ENCODE peak calls at places on chromosomes 6 and 20, in ten cellular contexts. One of them, this sample, is unnamed.
A peak's percentile ranks its signal among the peaks of the same experiment; 100 is the strongest.

GRCh38 chr6:5394280-5394679 is 133.0 kb downstream of the FARS2 start:
- DNase-seq in fibroblast of lung: no peak
- DNase-seq in right lobe of liver: no peak
- DNase-seq in cardiac fibroblast: peak; percentile 29
- DNase-seq in effector memory CD4-positive, alpha-beta T cell: no peak
- DNase-seq in OCI-LY7: no peak
- DNase-seq in heart right ventricle: no peak
- DNase-seq in BE2C: no peak
- DNase-seq in fibroblast of pulmonary artery: no peak
- DNase-seq in NB4: no peak
- DNase-seq in this sample: no peak

GRCh38 chr6:39335780-39336541 is 13.5 kb upstream of the KCNK16 start:
- DNase-seq in fibroblast of lung: no peak
- DNase-seq in right lobe of liver: no peak
- DNase-seq in cardiac fibroblast: no peak
- DNase-seq in effector memory CD4-positive, alpha-beta T cell: no peak
- DNase-seq in OCI-LY7: no peak
- DNase-seq in heart right ventricle: no peak
- DNase-seq in BE2C: no peak
- DNase-seq in fibroblast of pulmonary artery: no peak
- DNase-seq in NB4: peak; percentile 59
- DNase-seq in this sample: no peak

GRCh38 chr6:65289491-65289890 is 417.5 kb downstream of the EYS start:
- DNase-seq in fibroblast of lung: peak; percentile 52
- DNase-seq in right lobe of liver: no peak
- DNase-seq in cardiac fibroblast: peak; percentile 4
- DNase-seq in effector memory CD4-positive, alpha-beta T cell: no peak
- DNase-seq in OCI-LY7: no peak
- DNase-seq in heart right ventricle: no peak
- DNase-seq in BE2C: no peak
- DNase-seq in fibroblast of pulmonary artery: peak; percentile 61
- DNase-seq in NB4: no peak
- DNase-seq in this sample: peak; percentile 2

GRCh38 chr6:10014561-10014960 is 400.3 kb downstream of the TFAP2A start:
- DNase-seq in fibroblast of lung: peak; percentile 26
- DNase-seq in right lobe of liver: no peak
- DNase-seq in cardiac fibroblast: no peak
- DNase-seq in effector memory CD4-positive, alpha-beta T cell: no peak
- DNase-seq in OCI-LY7: no peak
- DNase-seq in heart right ventricle: no peak
- DNase-seq in BE2C: no peak
- DNase-seq in fibroblast of pulmonary artery: no peak
- DNase-seq in NB4: no peak
- DNase-seq in this sample: peak; percentile 4

GRCh38 chr20:3696200-3696599 is 14.4 kb upstream of the ADAM33 start:
- DNase-seq in fibroblast of lung: no peak
- DNase-seq in right lobe of liver: no peak
- DNase-seq in cardiac fibroblast: peak; percentile 28
- DNase-seq in effector memory CD4-positive, alpha-beta T cell: no peak
- DNase-seq in OCI-LY7: no peak
- DNase-seq in heart right ventricle: no peak
- DNase-seq in BE2C: no peak
- DNase-seq in fibroblast of pulmonary artery: no peak
- DNase-seq in NB4: peak; percentile 47
- DNase-seq in this sample: no peak

GRCh38 chr20:57601211-57601570 is 19.0 kb downstream of the ZBP1 start:
- DNase-seq in fibroblast of lung: peak; percentile 7
- DNase-seq in right lobe of liver: peak; percentile 9
- DNase-seq in cardiac fibroblast: no peak
- DNase-seq in effector memory CD4-positive, alpha-beta T cell: no peak
- DNase-seq in OCI-LY7: no peak
- DNase-seq in heart right ventricle: no peak
- DNase-seq in BE2C: no peak
- DNase-seq in fibroblast of pulmonary artery: no peak
- DNase-seq in NB4: no peak
- DNase-seq in this sample: no peak

GRCh38 chr6:65280060-65280459 is 427.0 kb downstream of the EYS start:
- DNase-seq in fibroblast of lung: no peak
- DNase-seq in right lobe of liver: no peak
- DNase-seq in cardiac fibroblast: no peak
- DNase-seq in effector memory CD4-positive, alpha-beta T cell: no peak
- DNase-seq in OCI-LY7: no peak
- DNase-seq in heart right ventricle: no peak
- DNase-seq in BE2C: no peak
- DNase-seq in fibroblast of pulmonary artery: no peak
- DNase-seq in NB4: no peak
- DNase-seq in this sample: no peak

GRCh38 chr6:36751091-36751490 is 53.5 kb downstream of the RAB44 start:
- DNase-seq in fibroblast of lung: peak; percentile 16
- DNase-seq in right lobe of liver: no peak
- DNase-seq in cardiac fibroblast: peak; percentile 16
- DNase-seq in effector memory CD4-positive, alpha-beta T cell: no peak
- DNase-seq in OCI-LY7: no peak
- DNase-seq in heart right ventricle: no peak
- DNase-seq in BE2C: no peak
- DNase-seq in fibroblast of pulmonary artery: no peak
- DNase-seq in NB4: no peak
- DNase-seq in this sample: peak; percentile 61

GRCh38 chr20:56628015-56628872 is 862 bp upstream of the TFAP2C start:
- DNase-seq in fibroblast of lung: no peak
- DNase-seq in right lobe of liver: no peak
- DNase-seq in cardiac fibroblast: no peak
- DNase-seq in effector memory CD4-positive, alpha-beta T cell: no peak
- DNase-seq in OCI-LY7: no peak
- DNase-seq in heart right ventricle: no peak
- DNase-seq in BE2C: no peak
- DNase-seq in fibroblast of pulmonary artery: no peak
- DNase-seq in NB4: peak; percentile 53
- DNase-seq in this sample: peak; percentile 27

GRCh38 chr6:116111552-116112528 is 11.2 kb downstream of the NT5DC1 start:
- DNase-seq in fibroblast of lung: peak; percentile 35
- DNase-seq in right lobe of liver: no peak
- DNase-seq in cardiac fibroblast: peak; percentile 67
- DNase-seq in effector memory CD4-positive, alpha-beta T cell: no peak
- DNase-seq in OCI-LY7: peak; percentile 47
- DNase-seq in heart right ventricle: no peak
- DNase-seq in BE2C: peak; percentile 63
- DNase-seq in fibroblast of pulmonary artery: peak; percentile 65
- DNase-seq in NB4: peak; percentile 68
- DNase-seq in this sample: peak; percentile 71

GRCh38 chr6:151916075-151916474 is 108.6 kb downstream of the ESR1 start:
- DNase-seq in fibroblast of lung: no peak
- DNase-seq in right lobe of liver: no peak
- DNase-seq in cardiac fibroblast: no peak
- DNase-seq in effector memory CD4-positive, alpha-beta T cell: no peak
- DNase-seq in OCI-LY7: no peak
- DNase-seq in heart right ventricle: no peak
- DNase-seq in BE2C: no peak
- DNase-seq in fibroblast of pulmonary artery: no peak
- DNase-seq in NB4: no peak
- DNase-seq in this sample: no peak

GRCh38 chr6:151916680-151917164 is 109.2 kb downstream of the ESR1 start:
- DNase-seq in fibroblast of lung: peak; percentile 76
- DNase-seq in right lobe of liver: no peak
- DNase-seq in cardiac fibroblast: peak; percentile 95
- DNase-seq in effector memory CD4-positive, alpha-beta T cell: no peak
- DNase-seq in OCI-LY7: no peak
- DNase-seq in heart right ventricle: no peak
- DNase-seq in BE2C: no peak
- DNase-seq in fibroblast of pulmonary artery: peak; percentile 51
- DNase-seq in NB4: no peak
- DNase-seq in this sample: peak; percentile 97

GRCh38 chr6:151914475-151914874 is 107.0 kb downstream of the ESR1 start:
- DNase-seq in fibroblast of lung: peak; percentile 10
- DNase-seq in right lobe of liver: no peak
- DNase-seq in cardiac fibroblast: peak; percentile 81
- DNase-seq in effector memory CD4-positive, alpha-beta T cell: no peak
- DNase-seq in OCI-LY7: no peak
- DNase-seq in heart right ventricle: no peak
- DNase-seq in BE2C: no peak
- DNase-seq in fibroblast of pulmonary artery: peak; percentile 47
- DNase-seq in NB4: no peak
- DNase-seq in this sample: peak; percentile 56

GRCh38 chr6:151905854-151906253 is 98.4 kb downstream of the ESR1 start:
- DNase-seq in fibroblast of lung: no peak
- DNase-seq in right lobe of liver: no peak
- DNase-seq in cardiac fibroblast: no peak
- DNase-seq in effector memory CD4-positive, alpha-beta T cell: no peak
- DNase-seq in OCI-LY7: no peak
- DNase-seq in heart right ventricle: no peak
- DNase-seq in BE2C: no peak
- DNase-seq in fibroblast of pulmonary artery: no peak
- DNase-seq in NB4: no peak
- DNase-seq in this sample: no peak

GRCh38 chr6:151911401-151911800 is 103.9 kb downstream of the ESR1 start:
- DNase-seq in fibroblast of lung: no peak
- DNase-seq in right lobe of liver: no peak
- DNase-seq in cardiac fibroblast: peak; percentile 24
- DNase-seq in effector memory CD4-positive, alpha-beta T cell: no peak
- DNase-seq in OCI-LY7: no peak
- DNase-seq in heart right ventricle: no peak
- DNase-seq in BE2C: no peak
- DNase-seq in fibroblast of pulmonary artery: no peak
- DNase-seq in NB4: no peak
- DNase-seq in this sample: peak; percentile 66
- H3K4me3 ChIP-seq in fibroblast of lung: no peak overlapping the region
- H3K4me3 ChIP-seq in right lobe of liver: no peak overlapping the region
- H3K4me3 ChIP-seq in cardiac fibroblast: no peak overlapping the region
- H3K4me3 ChIP-seq in effector memory CD4-positive, alpha-beta T cell: no peak overlapping the region
- H3K4me3 ChIP-seq in OCI-LY7: no peak overlapping the region
- H3K4me3 ChIP-seq in heart right ventricle: no peak overlapping the region
- H3K4me3 ChIP-seq in BE2C: no peak overlapping the region
- H3K4me3 ChIP-seq in fibroblast of pulmonary artery: no peak overlapping the region
- H3K4me3 ChIP-seq in NB4: no peak overlapping the region
- H3K4me3 ChIP-seq in this sample: no peak overlapping the region

GRCh38 chr6:119324718-119325117 is 24.8 kb downstream of the MAN1A1 start:
- DNase-seq in fibroblast of lung: no peak
- DNase-seq in right lobe of liver: no peak
- DNase-seq in cardiac fibroblast: no peak
- DNase-seq in effector memory CD4-positive, alpha-beta T cell: no peak
- DNase-seq in OCI-LY7: no peak
- DNase-seq in heart right ventricle: no peak
- DNase-seq in BE2C: peak; percentile 51
- DNase-seq in fibroblast of pulmonary artery: no peak
- DNase-seq in NB4: no peak
- DNase-seq in this sample: no peak

GRCh38 chr6:119322034-119322433 is 27.5 kb downstream of the MAN1A1 start:
- DNase-seq in fibroblast of lung: no peak
- DNase-seq in right lobe of liver: no peak
- DNase-seq in cardiac fibroblast: no peak
- DNase-seq in effector memory CD4-positive, alpha-beta T cell: no peak
- DNase-seq in OCI-LY7: no peak
- DNase-seq in heart right ventricle: no peak
- DNase-seq in BE2C: no peak
- DNase-seq in fibroblast of pulmonary artery: no peak
- DNase-seq in NB4: no peak
- DNase-seq in this sample: no peak

GRCh38 chr6:119323926-119324325 is 25.6 kb downstream of the MAN1A1 start:
- DNase-seq in fibroblast of lung: no peak
- DNase-seq in right lobe of liver: no peak
- DNase-seq in cardiac fibroblast: peak; percentile 25
- DNase-seq in effector memory CD4-positive, alpha-beta T cell: no peak
- DNase-seq in OCI-LY7: no peak
- DNase-seq in heart right ventricle: no peak
- DNase-seq in BE2C: no peak
- DNase-seq in fibroblast of pulmonary artery: no peak
- DNase-seq in NB4: no peak
- DNase-seq in this sample: peak; percentile 15

GRCh38 chr6:119323478-119323877 is 26.1 kb downstream of the MAN1A1 start:
- DNase-seq in fibroblast of lung: peak; percentile 47
- DNase-seq in right lobe of liver: no peak
- DNase-seq in cardiac fibroblast: no peak
- DNase-seq in effector memory CD4-positive, alpha-beta T cell: no peak
- DNase-seq in OCI-LY7: no peak
- DNase-seq in heart right ventricle: no peak
- DNase-seq in BE2C: no peak
- DNase-seq in fibroblast of pulmonary artery: no peak
- DNase-seq in NB4: no peak
- DNase-seq in this sample: peak; percentile 30

GRCh38 chr6:119322715-119323350 is 26.7 kb downstream of the MAN1A1 start:
- DNase-seq in fibroblast of lung: no peak
- DNase-seq in right lobe of liver: no peak
- DNase-seq in cardiac fibroblast: no peak
- DNase-seq in effector memory CD4-positive, alpha-beta T cell: no peak
- DNase-seq in OCI-LY7: no peak
- DNase-seq in heart right ventricle: no peak
- DNase-seq in BE2C: no peak
- DNase-seq in fibroblast of pulmonary artery: no peak
- DNase-seq in NB4: no peak
- DNase-seq in this sample: no peak
- H3K4me3 ChIP-seq in fibroblast of lung: no peak overlapping the region
- H3K4me3 ChIP-seq in right lobe of liver: no peak overlapping the region
- H3K4me3 ChIP-seq in cardiac fibroblast: no peak overlapping the region
- H3K4me3 ChIP-seq in effector memory CD4-positive, alpha-beta T cell: no peak overlapping the region
- H3K4me3 ChIP-seq in OCI-LY7: no peak overlapping the region
- H3K4me3 ChIP-seq in heart right ventricle: no peak overlapping the region
- H3K4me3 ChIP-seq in BE2C: no peak overlapping the region
- H3K4me3 ChIP-seq in fibroblast of pulmonary artery: no peak overlapping the region
- H3K4me3 ChIP-seq in NB4: no peak overlapping the region
- H3K4me3 ChIP-seq in this sample: no peak overlapping the region

GRCh38 chr6:72580281-72580940 is 41.5 kb upstream of the KCNQ5 start:
- DNase-seq in fibroblast of lung: peak; percentile 85
- DNase-seq in right lobe of liver: no peak
- DNase-seq in cardiac fibroblast: peak; percentile 93
- DNase-seq in effector memory CD4-positive, alpha-beta T cell: no peak
- DNase-seq in OCI-LY7: peak; percentile 41
- DNase-seq in heart right ventricle: no peak
- DNase-seq in BE2C: no peak
- DNase-seq in fibroblast of pulmonary artery: peak; percentile 91
- DNase-seq in NB4: peak; percentile 90
- DNase-seq in this sample: peak; percentile 81

GRCh38 chr6:72579865-72580264 is 42.0 kb upstream of the KCNQ5 start:
- DNase-seq in fibroblast of lung: peak; percentile 12
- DNase-seq in right lobe of liver: no peak
- DNase-seq in cardiac fibroblast: peak; percentile 35
- DNase-seq in effector memory CD4-positive, alpha-beta T cell: no peak
- DNase-seq in OCI-LY7: no peak
- DNase-seq in heart right ventricle: no peak
- DNase-seq in BE2C: no peak
- DNase-seq in fibroblast of pulmonary artery: peak; percentile 15
- DNase-seq in NB4: peak; percentile 56
- DNase-seq in this sample: peak; percentile 66
- H3K4me3 ChIP-seq in fibroblast of lung: no peak overlapping the region
- H3K4me3 ChIP-seq in right lobe of liver: no peak overlapping the region
- H3K4me3 ChIP-seq in cardiac fibroblast: no peak overlapping the region
- H3K4me3 ChIP-seq in effector memory CD4-positive, alpha-beta T cell: no peak overlapping the region
- H3K4me3 ChIP-seq in OCI-LY7: no peak overlapping the region
- H3K4me3 ChIP-seq in heart right ventricle: no peak overlapping the region
- H3K4me3 ChIP-seq in BE2C: no peak overlapping the region
- H3K4me3 ChIP-seq in fibroblast of pulmonary artery: no peak overlapping the region
- H3K4me3 ChIP-seq in NB4: peak overlapping the region; percentile 42
- H3K4me3 ChIP-seq in this sample: no peak overlapping the region

DNA sequence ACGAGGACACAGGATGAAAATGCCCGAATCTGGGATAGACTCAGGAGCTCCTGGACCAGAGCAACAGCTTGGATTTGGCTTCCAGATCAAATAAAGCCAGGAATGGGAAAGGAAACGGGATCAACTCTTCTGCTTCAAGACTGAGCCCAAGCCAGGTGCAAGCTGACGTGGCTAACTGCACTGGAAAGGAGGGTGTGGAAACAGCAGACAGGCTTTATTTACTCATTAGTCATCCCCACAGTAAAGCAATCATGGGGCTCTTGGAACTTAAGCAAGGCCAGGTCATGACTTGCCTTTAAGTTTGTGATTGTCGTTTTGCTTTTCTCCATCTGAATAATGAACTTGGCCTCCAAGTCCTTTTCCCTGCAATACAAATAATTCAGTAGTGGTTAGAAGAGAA is 45.2 kb downstream of the KIF16B start:
- DNase-seq in fibroblast of lung: peak; percentile 90
- DNase-seq in right lobe of liver: peak; percentile 63
- DNase-seq in cardiac fibroblast: peak; percentile 93
- DNase-seq in effector memory CD4-positive, alpha-beta T cell: no peak
- DNase-seq in OCI-LY7: no peak
- DNase-seq in heart right ventricle: no peak
- DNase-seq in BE2C: no peak
- DNase-seq in fibroblast of pulmonary artery: peak; percentile 77
- DNase-seq in NB4: no peak
- DNase-seq in this sample: peak; percentile 98
- H3K4me3 ChIP-seq in fibroblast of lung: no peak overlapping the region
- H3K4me3 ChIP-seq in right lobe of liver: no peak overlapping the region
- H3K4me3 ChIP-seq in cardiac fibroblast: no peak overlapping the region
- H3K4me3 ChIP-seq in effector memory CD4-positive, alpha-beta T cell: no peak overlapping the region
- H3K4me3 ChIP-seq in OCI-LY7: no peak overlapping the region
- H3K4me3 ChIP-seq in heart right ventricle: no peak overlapping the region
- H3K4me3 ChIP-seq in BE2C: no peak overlapping the region
- H3K4me3 ChIP-seq in fibroblast of pulmonary artery: no peak overlapping the region
- H3K4me3 ChIP-seq in NB4: no peak overlapping the region
- H3K4me3 ChIP-seq in this sample: no peak overlapping the region

This sample was measured in epithelial cell of esophagus.